ENCODE peak calls at places on chromosomes 6 and 20, in eight cellular contexts. One of them, this sample, is unnamed.
A peak's percentile ranks its signal among the peaks of the same experiment; 100 is the strongest.

GRCh38 chr20:58623579-58624473 is 27.3 kb upstream of the STX16 start:
- DNase-seq in uterus: peak; percentile 87
- DNase-seq in tibial artery: peak; percentile 38
- DNase-seq in MG63: peak; percentile 97
- DNase-seq in GM23248: peak; percentile 99
- DNase-seq in NB4: peak; percentile 94
- DNase-seq in heart left ventricle: peak; percentile 79
- DNase-seq in esophagus squamous epithelium: no peak
- DNase-seq in this sample: no peak

GRCh38 chr6:7836371-7837026 is 74.1 kb downstream of the TXNDC5 start:
- DNase-seq in uterus: no peak
- DNase-seq in tibial artery: no peak
- DNase-seq in MG63: no peak
- DNase-seq in GM23248: no peak
- DNase-seq in NB4: no peak
- DNase-seq in heart left ventricle: no peak
- DNase-seq in esophagus squamous epithelium: no peak
- DNase-seq in this sample: no peak

GRCh38 chr6:42315991-42316378 is 98.3 kb upstream of the MRPS10 start:
- DNase-seq in uterus: peak; percentile 40
- DNase-seq in tibial artery: no peak
- DNase-seq in MG63: peak; percentile 58
- DNase-seq in GM23248: peak; percentile 94
- DNase-seq in NB4: peak; percentile 85
- DNase-seq in heart left ventricle: no peak
- DNase-seq in esophagus squamous epithelium: no peak
- DNase-seq in this sample: no peak

GRCh38 chr6:100719883-100720682 is 161.0 kb downstream of the ASCC3 start:
- DNase-seq in uterus: no peak
- DNase-seq in tibial artery: no peak
- DNase-seq in MG63: no peak
- DNase-seq in GM23248: peak; percentile 48
- DNase-seq in NB4: peak; percentile 50
- DNase-seq in heart left ventricle: no peak
- DNase-seq in esophagus squamous epithelium: no peak
- DNase-seq in this sample: no peak

GRCh38 chr20:57470212-57470522 is 54.8 kb downstream of the CTCFL start:
- DNase-seq in uterus: no peak
- DNase-seq in tibial artery: no peak
- DNase-seq in MG63: no peak
- DNase-seq in GM23248: no peak
- DNase-seq in NB4: no peak
- DNase-seq in heart left ventricle: peak; percentile 57
- DNase-seq in esophagus squamous epithelium: no peak
- DNase-seq in this sample: no peak

GRCh38 chr20:62953167-62953838 is 794 bp downstream of the SLC17A9 start:
- DNase-seq in uterus: no peak
- DNase-seq in tibial artery: no peak
- DNase-seq in MG63: no peak
- DNase-seq in GM23248: peak; percentile 51
- DNase-seq in NB4: peak; percentile 55
- DNase-seq in heart left ventricle: no peak
- DNase-seq in esophagus squamous epithelium: no peak
- DNase-seq in this sample: no peak

GRCh38 chr6:157268396-157268795 is 54.9 kb downstream of the TMEM242 start:
- DNase-seq in uterus: no peak
- DNase-seq in tibial artery: peak; percentile 12
- DNase-seq in MG63: no peak
- DNase-seq in GM23248: no peak
- DNase-seq in NB4: no peak
- DNase-seq in heart left ventricle: no peak
- DNase-seq in esophagus squamous epithelium: no peak
- DNase-seq in this sample: no peak

GRCh38 chr6:1596088-1596852 is 13.4 kb upstream of the FOXC1 start:
- DNase-seq in uterus: no peak
- DNase-seq in tibial artery: no peak
- DNase-seq in MG63: no peak
- DNase-seq in GM23248: peak; percentile 62
- DNase-seq in NB4: peak; percentile 77
- DNase-seq in heart left ventricle: peak; percentile 72
- DNase-seq in esophagus squamous epithelium: no peak
- DNase-seq in this sample: no peak

GRCh38 chr6:13479971-13480434 is 7.4 kb downstream of the GFOD1 start:
- DNase-seq in uterus: no peak
- DNase-seq in tibial artery: no peak
- DNase-seq in MG63: no peak
- DNase-seq in GM23248: no peak
- DNase-seq in NB4: no peak
- DNase-seq in heart left ventricle: no peak
- DNase-seq in esophagus squamous epithelium: no peak
- DNase-seq in this sample: no peak

DNA sequence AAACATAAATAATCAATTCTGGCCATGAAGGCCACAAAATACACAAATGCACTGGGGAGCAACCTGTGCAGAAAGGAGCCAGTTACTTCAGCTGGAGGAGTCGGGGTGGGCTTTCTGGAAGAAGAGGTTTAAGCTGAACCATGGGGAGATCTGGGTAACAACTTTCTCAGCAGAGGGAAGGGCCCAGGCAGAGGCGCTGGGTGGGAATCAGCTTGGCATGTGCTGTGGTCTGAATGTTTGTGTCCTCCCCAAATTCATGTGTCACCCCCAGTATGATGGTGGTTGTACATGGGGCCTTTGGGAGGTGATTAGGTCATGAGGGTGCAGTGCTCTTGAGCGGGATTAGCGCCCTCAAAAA is 107.9 kb downstream of the SYCP2 start:
- DNase-seq in uterus: no peak
- DNase-seq in tibial artery: no peak
- DNase-seq in MG63: no peak
- DNase-seq in GM23248: no peak
- DNase-seq in NB4: no peak
- DNase-seq in heart left ventricle: no peak
- DNase-seq in esophagus squamous epithelium: no peak
- DNase-seq in this sample: no peak
- H3K4me3 ChIP-seq in uterus: no peak overlapping the region
- H3K4me3 ChIP-seq in tibial artery: no peak overlapping the region
- H3K4me3 ChIP-seq in MG63: no peak overlapping the region
- H3K4me3 ChIP-seq in GM23248: no peak overlapping the region
- H3K4me3 ChIP-seq in NB4: no peak overlapping the region
- H3K4me3 ChIP-seq in heart left ventricle: no peak overlapping the region
- H3K4me3 ChIP-seq in esophagus squamous epithelium: no peak overlapping the region
- H3K4me3 ChIP-seq in this sample: no peak overlapping the region

DNA sequence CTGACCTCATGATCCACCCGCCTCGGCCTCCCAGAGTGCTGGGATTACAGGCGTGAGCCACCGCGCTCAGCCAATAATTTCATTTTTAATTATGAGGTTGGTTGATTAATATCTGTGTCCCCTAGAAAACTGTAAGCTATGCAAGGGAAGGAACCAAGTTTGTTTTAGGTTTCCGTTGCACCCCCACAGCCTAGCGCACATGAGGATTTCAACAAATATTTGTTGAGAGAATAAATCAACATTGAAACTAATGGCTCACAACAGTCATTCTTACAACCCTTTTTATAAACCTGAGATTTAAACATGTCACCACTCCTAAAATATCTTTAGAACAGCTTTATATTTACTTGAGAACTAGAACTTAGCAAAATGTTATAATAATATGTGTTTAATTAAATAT is 114.0 kb upstream of the CARMIL1 start:
- DNase-seq in uterus: no peak
- DNase-seq in tibial artery: no peak
- DNase-seq in MG63: no peak
- DNase-seq in GM23248: no peak
- DNase-seq in NB4: no peak
- DNase-seq in heart left ventricle: no peak
- DNase-seq in esophagus squamous epithelium: no peak
- DNase-seq in this sample: no peak
- H3K4me3 ChIP-seq in uterus: no peak overlapping the region
- H3K4me3 ChIP-seq in tibial artery: peak overlapping the region; percentile 13
- H3K4me3 ChIP-seq in MG63: no peak overlapping the region
- H3K4me3 ChIP-seq in GM23248: no peak overlapping the region
- H3K4me3 ChIP-seq in NB4: no peak overlapping the region
- H3K4me3 ChIP-seq in heart left ventricle: no peak overlapping the region
- H3K4me3 ChIP-seq in esophagus squamous epithelium: no peak overlapping the region
- H3K4me3 ChIP-seq in this sample: no peak overlapping the region

GRCh38 chr6:50819906-50820589 is 1.4 kb downstream of the TFAP2B start:
- DNase-seq in uterus: no peak
- DNase-seq in tibial artery: no peak
- DNase-seq in MG63: no peak
- DNase-seq in GM23248: peak; percentile 8
- DNase-seq in NB4: no peak
- DNase-seq in heart left ventricle: no peak
- DNase-seq in esophagus squamous epithelium: no peak
- DNase-seq in this sample: no peak
- H3K4me3 ChIP-seq in uterus: no peak overlapping the region
- H3K4me3 ChIP-seq in tibial artery: no peak overlapping the region
- H3K4me3 ChIP-seq in MG63: peak overlapping the region; percentile 4
- H3K4me3 ChIP-seq in GM23248: peak overlapping the region; percentile 23
- H3K4me3 ChIP-seq in NB4: no peak overlapping the region
- H3K4me3 ChIP-seq in heart left ventricle: peak overlapping the region; percentile 19
- H3K4me3 ChIP-seq in esophagus squamous epithelium: peak overlapping the region; percentile 55
- H3K4me3 ChIP-seq in this sample: peak overlapping the region; percentile 26

DNA sequence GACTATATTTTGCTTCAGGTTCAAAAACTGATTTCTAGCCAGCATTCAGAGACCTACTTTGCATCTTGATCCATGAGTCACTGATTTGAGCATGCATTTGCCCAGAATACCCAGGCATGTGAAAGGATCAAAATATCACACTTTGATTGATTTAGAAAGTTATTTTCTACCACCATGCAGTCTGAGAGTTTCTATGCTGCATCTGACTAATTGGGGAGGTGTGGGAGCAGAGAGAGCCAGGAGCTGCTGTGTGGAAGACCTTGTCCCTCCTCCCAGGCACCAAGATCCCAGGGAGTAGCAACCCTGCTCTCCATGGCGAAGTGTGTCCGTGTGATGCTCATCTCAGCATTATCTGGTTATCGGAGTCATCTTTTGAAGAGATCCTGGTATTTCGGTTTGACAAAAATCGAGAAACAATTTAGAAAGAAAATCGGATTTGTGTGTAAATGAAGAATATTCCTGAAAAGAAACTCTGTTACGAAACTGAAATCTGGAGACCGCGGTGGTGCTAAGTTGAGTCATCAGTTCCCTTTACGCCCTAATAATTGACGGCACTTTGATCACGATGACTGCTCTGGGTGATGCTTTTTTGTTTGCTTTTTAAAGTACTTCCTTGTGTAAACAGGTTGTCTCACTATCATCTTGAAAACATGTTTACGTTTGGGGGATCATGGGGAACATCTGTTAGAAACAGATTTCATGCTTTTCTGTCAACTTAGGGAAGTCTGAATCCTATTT is 193.4 kb downstream of the BACH2 start:
- DNase-seq in uterus: no peak
- DNase-seq in tibial artery: no peak
- DNase-seq in MG63: no peak
- DNase-seq in GM23248: no peak
- DNase-seq in NB4: no peak
- DNase-seq in heart left ventricle: no peak
- DNase-seq in esophagus squamous epithelium: no peak
- DNase-seq in this sample: no peak
- H3K4me3 ChIP-seq in uterus: no peak overlapping the region
- H3K4me3 ChIP-seq in tibial artery: no peak overlapping the region
- H3K4me3 ChIP-seq in MG63: no peak overlapping the region
- H3K4me3 ChIP-seq in GM23248: no peak overlapping the region
- H3K4me3 ChIP-seq in NB4: no peak overlapping the region
- H3K4me3 ChIP-seq in heart left ventricle: no peak overlapping the region
- H3K4me3 ChIP-seq in esophagus squamous epithelium: no peak overlapping the region
- H3K4me3 ChIP-seq in this sample: no peak overlapping the region

GRCh38 chr6:160678230-160678629 is 14.2 kb upstream of the LPA start:
- DNase-seq in uterus: no peak
- DNase-seq in tibial artery: no peak
- DNase-seq in MG63: no peak
- DNase-seq in GM23248: no peak
- DNase-seq in NB4: peak; percentile 21
- DNase-seq in heart left ventricle: no peak
- DNase-seq in esophagus squamous epithelium: no peak
- DNase-seq in this sample: no peak

GRCh38 chr6:160678744-160679401 is 14.8 kb upstream of the LPA start:
- DNase-seq in uterus: no peak
- DNase-seq in tibial artery: no peak
- DNase-seq in MG63: no peak
- DNase-seq in GM23248: no peak
- DNase-seq in NB4: no peak
- DNase-seq in heart left ventricle: no peak
- DNase-seq in esophagus squamous epithelium: no peak
- DNase-seq in this sample: no peak

GRCh38 chr6:160679402-160679769 is 15.3 kb upstream of the LPA start:
- DNase-seq in uterus: no peak
- DNase-seq in tibial artery: no peak
- DNase-seq in MG63: no peak
- DNase-seq in GM23248: no peak
- DNase-seq in NB4: no peak
- DNase-seq in heart left ventricle: no peak
- DNase-seq in esophagus squamous epithelium: no peak
- DNase-seq in this sample: no peak
- H3K4me3 ChIP-seq in uterus: no peak overlapping the region
- H3K4me3 ChIP-seq in tibial artery: no peak overlapping the region
- H3K4me3 ChIP-seq in MG63: no peak overlapping the region
- H3K4me3 ChIP-seq in GM23248: no peak overlapping the region
- H3K4me3 ChIP-seq in NB4: no peak overlapping the region
- H3K4me3 ChIP-seq in heart left ventricle: no peak overlapping the region
- H3K4me3 ChIP-seq in esophagus squamous epithelium: peak overlapping the region; percentile 45
- H3K4me3 ChIP-seq in this sample: no peak overlapping the region

DNA sequence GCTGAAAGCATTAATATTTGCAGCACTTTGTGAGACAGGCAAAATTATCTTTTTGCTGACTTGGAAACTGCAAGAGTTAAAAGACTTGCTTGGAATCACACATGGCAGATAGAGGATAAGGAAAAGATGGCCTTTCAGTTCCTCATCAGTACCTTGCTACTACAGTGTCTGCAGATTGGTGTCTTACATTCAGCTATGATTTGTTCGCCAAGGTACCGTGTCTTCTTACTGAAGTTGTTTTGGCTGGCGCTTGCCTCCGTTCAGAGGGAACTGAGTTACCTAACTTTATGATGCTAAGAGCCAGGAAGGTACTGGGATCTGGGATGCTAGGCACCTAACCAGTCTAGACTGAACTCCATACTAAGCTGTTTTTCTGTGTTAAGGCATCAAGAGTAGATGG is 2.3 kb downstream of the WTAP start:
- DNase-seq in uterus: no peak
- DNase-seq in tibial artery: no peak
- DNase-seq in MG63: no peak
- DNase-seq in GM23248: peak; percentile 54
- DNase-seq in NB4: peak; percentile 37
- DNase-seq in heart left ventricle: no peak
- DNase-seq in esophagus squamous epithelium: no peak
- DNase-seq in this sample: no peak
- H3K4me3 ChIP-seq in uterus: no peak overlapping the region
- H3K4me3 ChIP-seq in tibial artery: peak overlapping the region; percentile 84
- H3K4me3 ChIP-seq in MG63: peak overlapping the region; percentile 99
- H3K4me3 ChIP-seq in GM23248: peak overlapping the region; percentile 88
- H3K4me3 ChIP-seq in NB4: peak overlapping the region; percentile 83
- H3K4me3 ChIP-seq in heart left ventricle: peak overlapping the region; percentile 93
- H3K4me3 ChIP-seq in esophagus squamous epithelium: peak overlapping the region; percentile 97
- H3K4me3 ChIP-seq in this sample: peak overlapping the region; percentile 81

GRCh38 chr6:19039287-19039686 is 652.1 kb downstream of the RNF144B start:
- DNase-seq in uterus: no peak
- DNase-seq in tibial artery: no peak
- DNase-seq in MG63: no peak
- DNase-seq in GM23248: no peak
- DNase-seq in NB4: no peak
- DNase-seq in heart left ventricle: no peak
- DNase-seq in esophagus squamous epithelium: no peak
- DNase-seq in this sample: no peak
- H3K4me3 ChIP-seq in uterus: no peak overlapping the region
- H3K4me3 ChIP-seq in tibial artery: no peak overlapping the region
- H3K4me3 ChIP-seq in MG63: no peak overlapping the region
- H3K4me3 ChIP-seq in GM23248: no peak overlapping the region
- H3K4me3 ChIP-seq in NB4: no peak overlapping the region
- H3K4me3 ChIP-seq in heart left ventricle: no peak overlapping the region
- H3K4me3 ChIP-seq in esophagus squamous epithelium: no peak overlapping the region
- H3K4me3 ChIP-seq in this sample: no peak overlapping the region

GRCh38 chr20:846894-847278 is 13.4 kb downstream of the FAM110A start:
- DNase-seq in uterus: no peak
- DNase-seq in tibial artery: no peak
- DNase-seq in MG63: no peak
- DNase-seq in GM23248: no peak
- DNase-seq in NB4: peak; percentile 82
- DNase-seq in heart left ventricle: peak; percentile 66
- DNase-seq in esophagus squamous epithelium: no peak
- DNase-seq in this sample: no peak
- H3K4me3 ChIP-seq in uterus: no peak overlapping the region
- H3K4me3 ChIP-seq in tibial artery: no peak overlapping the region
- H3K4me3 ChIP-seq in MG63: no peak overlapping the region
- H3K4me3 ChIP-seq in GM23248: no peak overlapping the region
- H3K4me3 ChIP-seq in NB4: no peak overlapping the region
- H3K4me3 ChIP-seq in heart left ventricle: no peak overlapping the region
- H3K4me3 ChIP-seq in esophagus squamous epithelium: peak overlapping the region; percentile 45
- H3K4me3 ChIP-seq in this sample: no peak overlapping the region

This sample was measured in tibial nerve.